ENCODE peak calls at places on chromosomes 4 and X, in six cellular contexts. T, U, W, A, Q and D are unnamed samples.

GRCh38 chr4:17356926-17357325 is 155.0 kb downstream of the QDPR start:
- DNase-seq in U (no peak), W (no peak), T (no peak), Q (no peak), A (peak; percentile 52), D (no peak)

GRCh38 chrX:29461039-29461438 is 754.3 kb upstream of the MAGEB2 start:
- DNase-seq in T (no peak), W (no peak), A (no peak), Q (no peak), U (no peak), D (no peak)

GRCh38 chrX:49761481-49761880 is 65.7 kb upstream of the PAGE1 start:
- DNase-seq in T (no peak), Q (no peak), U (peak; percentile 10), W (no peak), A (no peak), D (peak; percentile 3)

GRCh38 chrX:96683997-96684338 is 674 bp upstream of the DIAPH2 start:
- DNase-seq in A (no peak), T (no peak), W (no peak), U (no peak), Q (no peak), D (no peak)

GRCh38 chr4:8090312-8090711 is 68.3 kb downstream of the ABLIM2 start:
- DNase-seq in T (no peak), Q (peak; percentile 43), U (peak; percentile 30), A (no peak), W (no peak), D (peak; percentile 29)

GRCh38 chr4:99435154-99435553 is at the start of gene ADH7:
- DNase-seq in U (no peak), W (no peak), T (no peak), Q (no peak), A (no peak), D (no peak)

GRCh38 chr4:112377701-112378620 is 80.8 kb downstream of the ALPK1 start:
- DNase-seq in A (no peak), T (no peak), U (no peak), W (no peak), Q (no peak), D (no peak)

GRCh38 chr4:145278341-145279121 is 98.1 kb upstream of the OTUD4 start:
- DNase-seq in Q (no peak), A (no peak), W (no peak), T (no peak), U (no peak), D (no peak)